ENCODE peak calls at places on chromosomes 7 and 10, in four cellular contexts. One of them, this sample, is unnamed.

GRCh38 chr7:107269815-107270214 is 101.0 kb downstream of the HBP1 start:
- DNase-seq in activated CD4-positive, alpha-beta memory T cell treated with anti-CD3 and anti-CD28 coated beads for 36 hours: no peak
- DNase-seq in DMS153: no peak
- DNase-seq in EL: no peak
- DNase-seq in this sample: no peak

GRCh38 chr10:50585921-50586739 is 37.6 kb downstream of the SGMS1 start:
- DNase-seq in activated CD4-positive, alpha-beta memory T cell treated with anti-CD3 and anti-CD28 coated beads for 36 hours: no peak
- DNase-seq in DMS153: no peak
- DNase-seq in EL: peak
- DNase-seq in this sample: no peak

GRCh38 chr10:74026428-74026979 is 28.6 kb downstream of the VCL start:
- DNase-seq in activated CD4-positive, alpha-beta memory T cell treated with anti-CD3 and anti-CD28 coated beads for 36 hours: no peak
- DNase-seq in DMS153: no peak
- DNase-seq in EL: no peak
- DNase-seq in this sample: no peak

GRCh38 chr7:110119883-110120581 is 970.9 kb upstream of the LRRN3 start:
- DNase-seq in activated CD4-positive, alpha-beta memory T cell treated with anti-CD3 and anti-CD28 coated beads for 36 hours: no peak
- DNase-seq in DMS153: no peak
- DNase-seq in EL: peak
- DNase-seq in this sample: no peak

GRCh38 chr7:18498327-18498726 is 2.8 kb downstream of the HDAC9 start:
- DNase-seq in activated CD4-positive, alpha-beta memory T cell treated with anti-CD3 and anti-CD28 coated beads for 36 hours: no peak
- DNase-seq in DMS153: no peak
- DNase-seq in EL: no peak
- DNase-seq in this sample: peak

GRCh38 chr10:29048506-29048905 is 240.4 kb upstream of the LYZL1 start:
- DNase-seq in activated CD4-positive, alpha-beta memory T cell treated with anti-CD3 and anti-CD28 coated beads for 36 hours: no peak
- DNase-seq in DMS153: no peak
- DNase-seq in EL: no peak
- DNase-seq in this sample: no peak

GRCh38 chr10:98030093-98030821 is at the start of gene CRTAC1:
- DNase-seq in activated CD4-positive, alpha-beta memory T cell treated with anti-CD3 and anti-CD28 coated beads for 36 hours: peak
- DNase-seq in DMS153: peak
- DNase-seq in EL: no peak
- DNase-seq in this sample: no peak

GRCh38 chr7:45595809-45596664 is 21.9 kb downstream of the ADCY1 start:
- DNase-seq in activated CD4-positive, alpha-beta memory T cell treated with anti-CD3 and anti-CD28 coated beads for 36 hours: peak
- DNase-seq in DMS153: no peak
- DNase-seq in EL: no peak
- DNase-seq in this sample: no peak

GRCh38 chr7:66664590-66665293 is 36.1 kb downstream of the KCTD7 start:
- DNase-seq in activated CD4-positive, alpha-beta memory T cell treated with anti-CD3 and anti-CD28 coated beads for 36 hours: no peak
- DNase-seq in DMS153: no peak
- DNase-seq in EL: no peak
- DNase-seq in this sample: no peak

GRCh38 chr10:88592425-88592824 is 5.9 kb downstream of the LIPJ start:
- DNase-seq in activated CD4-positive, alpha-beta memory T cell treated with anti-CD3 and anti-CD28 coated beads for 36 hours: no peak
- DNase-seq in DMS153: no peak
- DNase-seq in EL: peak
- DNase-seq in this sample: no peak

This sample was measured in NAMALWA.